ENCODE peak calls at places on chromosomes 3 and 15, in nine cellular contexts. S is EH; L is NCI-H526 treated with DMSO at 0.1 percent for 48 hours; Z is activated CD4-positive, CD25-positive, alpha-beta regulatory T cell; W is HS-27A; K is LoVo; X is non-pigmented ciliary epithelial cell; B is activated CD4-positive, alpha-beta T cell treated with anti-CD3 and anti-CD28 coated beads, Interleukin-2, amount 50 U/mL, for 24 hours; V is DMS 273 treated with DMSO at 0.1 percent for 48 hours. D is an unnamed sample.

GRCh38 chr3:195863121-195864061 is 45.0 kb downstream of the TNK2 start:
- DNase-seq in S (peak; percentile 86), L (peak; percentile 40), Z (peak; percentile 35), W (no peak), K (no peak), X (peak; percentile 51), B (peak; percentile 47), V (peak; percentile 38), D (peak; percentile 78)

GRCh38 chr3:153070153-153070868 is 91.7 kb upstream of the RAP2B start:
- DNase-seq in S (peak; percentile 58), L (no peak), Z (no peak), W (no peak), K (no peak), X (peak; percentile 55), B (no peak), V (peak; percentile 11), D (no peak)

GRCh38 chr15:39079296-39079834 is 501.5 kb upstream of the THBS1 start:
- DNase-seq in S (peak; percentile 87), L (no peak), Z (no peak), W (no peak), K (peak; percentile 26), X (no peak), B (no peak), V (peak; percentile 23), D (no peak)

GRCh38 chr3:58333206-58334012 is 717 bp downstream of the PXK start:
- DNase-seq in S (peak; percentile 18), L (no peak), Z (peak; percentile 13), W (no peak), K (peak; percentile 9), X (no peak), B (no peak), V (no peak), D (peak; percentile 22)

GRCh38 chr3:45010718-45011355 is 15.3 kb upstream of the CLEC3B start:
- DNase-seq in S (peak; percentile 97), L (no peak), Z (no peak), W (peak; percentile 68), K (no peak), X (peak; percentile 58), B (no peak), V (no peak), D (no peak)

GRCh38 chr3:17755836-17756235 is 13.4 kb upstream of the TBC1D5 start:
- DNase-seq in S (no peak), L (no peak), Z (no peak), W (no peak), K (no peak), X (no peak), B (no peak), V (no peak), D (no peak)

GRCh38 chr3:52245322-52246263 is at the start of gene PPM1M:
- DNase-seq in S (peak; percentile 75), L (no peak), Z (peak; percentile 55), W (no peak), K (peak; percentile 43), X (no peak), B (no peak), V (no peak), D (peak; percentile 60)

GRCh38 chr3:4981160-4981687 is 2.0 kb downstream of the BHLHE40 start:
- DNase-seq in S (peak; percentile 29), L (no peak), Z (no peak), W (no peak), K (no peak), X (no peak), B (no peak), V (no peak), D (no peak)

GRCh38 chr15:40243126-40243810 is 4.4 kb downstream of the PAK6 start:
- DNase-seq in S (no peak), L (no peak), Z (no peak), W (no peak), K (no peak), X (no peak), B (no peak), V (no peak), D (no peak)

GRCh38 chr15:68829068-68829467 is 8.4 kb upstream of the ANP32A start:
- DNase-seq in S (peak; percentile 33), L (no peak), Z (no peak), W (no peak), K (no peak), X (no peak), B (no peak), V (no peak), D (no peak)

GRCh38 chr3:23720885-23721284 is 84.9 kb upstream of the UBE2E1 start:
- DNase-seq in S (no peak), L (no peak), Z (no peak), W (no peak), K (no peak), X (no peak), B (no peak), V (no peak), D (no peak)

GRCh38 chr3:146166450-146167222 is 5.7 kb upstream of the PLOD2 start:
- DNase-seq in S (peak; percentile 94), L (no peak), Z (no peak), W (no peak), K (no peak), X (peak; percentile 60), B (no peak), V (no peak), D (no peak)

GRCh38 chr15:53974813-53975212 is 3.4 kb upstream of the UNC13C start:
- DNase-seq in S (no peak), L (no peak), Z (no peak), W (no peak), K (no peak), X (no peak), B (no peak), V (no peak), D (no peak)

GRCh38 chr15:64634576-64635485 is 140.6 kb downstream of the RBPMS2 start:
- DNase-seq in S (peak; percentile 15), L (peak; percentile 97), Z (no peak), W (no peak), K (peak; percentile 33), X (no peak), B (no peak), V (no peak), D (no peak)

GRCh38 chr3:7682822-7683229 is 818.8 kb upstream of the LMCD1 start:
- DNase-seq in S (peak; percentile 1), L (peak; percentile 71), Z (no peak), W (no peak), K (peak; percentile 3), X (peak; percentile 85), B (no peak), V (no peak), D (no peak)

GRCh38 chr15:83559310-83559966 is 94.5 kb upstream of the ADAMTSL3 start:
- DNase-seq in S (peak; percentile 64), L (peak; percentile 53), Z (no peak), W (peak; percentile 45), K (peak; percentile 73), X (peak; percentile 32), B (no peak), V (no peak), D (peak; percentile 49)